ENCODE peak calls at places on chromosome 12, in six cellular contexts. One of them, this sample, is unnamed.

GRCh38 chr12:6613015-6613775 is 6.0 kb upstream of the CHD4 start:
- DNase-seq in cardiac muscle cell: peak
- DNase-seq in SW480: peak
- DNase-seq in left colon: peak
- DNase-seq in sciatic nerve: peak
- DNase-seq in stimulated activated CD4-positive, alpha-beta T cell treated with anti-CD3 and anti-CD28 coated beads, Interleukin-15, amount 100 ng/mL, for 1 hour: no peak
- DNase-seq in this sample: no peak

GRCh38 chr12:49957570-49957967 is 4.1 kb upstream of the AQP5 start:
- DNase-seq in sciatic nerve: no peak
- DNase-seq in left colon: no peak
- DNase-seq in SW480: no peak
- DNase-seq in stimulated activated CD4-positive, alpha-beta T cell treated with anti-CD3 and anti-CD28 coated beads, Interleukin-15, amount 100 ng/mL, for 1 hour: no peak
- DNase-seq in cardiac muscle cell: no peak
- DNase-seq in this sample: no peak

GRCh38 chr12:59911516-59911915 is 315.7 kb downstream of the SLC16A7 start:
- DNase-seq in left colon: no peak
- DNase-seq in cardiac muscle cell: no peak
- DNase-seq in SW480: no peak
- DNase-seq in sciatic nerve: no peak
- DNase-seq in stimulated activated CD4-positive, alpha-beta T cell treated with anti-CD3 and anti-CD28 coated beads, Interleukin-15, amount 100 ng/mL, for 1 hour: no peak
- DNase-seq in this sample: no peak

GRCh38 chr12:95417372-95417771 is 56.6 kb upstream of the METAP2 start:
- DNase-seq in cardiac muscle cell: no peak
- DNase-seq in left colon: no peak
- DNase-seq in stimulated activated CD4-positive, alpha-beta T cell treated with anti-CD3 and anti-CD28 coated beads, Interleukin-15, amount 100 ng/mL, for 1 hour: no peak
- DNase-seq in sciatic nerve: no peak
- DNase-seq in SW480: no peak
- DNase-seq in this sample: no peak

GRCh38 chr12:31498424-31498823 is 92.5 kb downstream of the DENND5B start:
- DNase-seq in stimulated activated CD4-positive, alpha-beta T cell treated with anti-CD3 and anti-CD28 coated beads, Interleukin-15, amount 100 ng/mL, for 1 hour: no peak
- DNase-seq in cardiac muscle cell: no peak
- DNase-seq in left colon: no peak
- DNase-seq in sciatic nerve: no peak
- DNase-seq in SW480: no peak
- DNase-seq in this sample: no peak

GRCh38 chr12:63915105-63915830 is 70.8 kb downstream of the SRGAP1 start:
- DNase-seq in SW480: no peak
- DNase-seq in stimulated activated CD4-positive, alpha-beta T cell treated with anti-CD3 and anti-CD28 coated beads, Interleukin-15, amount 100 ng/mL, for 1 hour: no peak
- DNase-seq in cardiac muscle cell: no peak
- DNase-seq in sciatic nerve: no peak
- DNase-seq in left colon: no peak
- DNase-seq in this sample: no peak

GRCh38 chr12:59320112-59320511 is 275.7 kb upstream of the SLC16A7 start:
- DNase-seq in SW480: no peak
- DNase-seq in sciatic nerve: no peak
- DNase-seq in left colon: no peak
- DNase-seq in stimulated activated CD4-positive, alpha-beta T cell treated with anti-CD3 and anti-CD28 coated beads, Interleukin-15, amount 100 ng/mL, for 1 hour: no peak
- DNase-seq in cardiac muscle cell: no peak
- DNase-seq in this sample: no peak

GRCh38 chr12:73221836-73222235 is 949.7 kb downstream of the TRHDE start:
- DNase-seq in sciatic nerve: no peak
- DNase-seq in SW480: no peak
- DNase-seq in left colon: no peak
- DNase-seq in stimulated activated CD4-positive, alpha-beta T cell treated with anti-CD3 and anti-CD28 coated beads, Interleukin-15, amount 100 ng/mL, for 1 hour: no peak
- DNase-seq in cardiac muscle cell: no peak
- DNase-seq in this sample: no peak

GRCh38 chr12:67391034-67391433 is 121.9 kb downstream of the CAND1 start:
- DNase-seq in SW480: no peak
- DNase-seq in left colon: no peak
- DNase-seq in cardiac muscle cell: no peak
- DNase-seq in stimulated activated CD4-positive, alpha-beta T cell treated with anti-CD3 and anti-CD28 coated beads, Interleukin-15, amount 100 ng/mL, for 1 hour: no peak
- DNase-seq in sciatic nerve: no peak
- DNase-seq in this sample: no peak

GRCh38 chr12:14238224-14238792 is 127.2 kb upstream of the ATF7IP start:
- DNase-seq in sciatic nerve: no peak
- DNase-seq in left colon: no peak
- DNase-seq in stimulated activated CD4-positive, alpha-beta T cell treated with anti-CD3 and anti-CD28 coated beads, Interleukin-15, amount 100 ng/mL, for 1 hour: no peak
- DNase-seq in SW480: peak
- DNase-seq in cardiac muscle cell: peak
- DNase-seq in this sample: no peak

GRCh38 chr12:45989277-45989856 is 1.0 kb downstream of the SCAF11 start:
- DNase-seq in stimulated activated CD4-positive, alpha-beta T cell treated with anti-CD3 and anti-CD28 coated beads, Interleukin-15, amount 100 ng/mL, for 1 hour: no peak
- DNase-seq in left colon: no peak
- DNase-seq in sciatic nerve: no peak
- DNase-seq in cardiac muscle cell: peak
- DNase-seq in SW480: peak
- DNase-seq in this sample: no peak

GRCh38 chr12:28222959-28223662 is 32.9 kb downstream of the CCDC91 start:
- DNase-seq in left colon: no peak
- DNase-seq in stimulated activated CD4-positive, alpha-beta T cell treated with anti-CD3 and anti-CD28 coated beads, Interleukin-15, amount 100 ng/mL, for 1 hour: no peak
- DNase-seq in sciatic nerve: no peak
- DNase-seq in SW480: no peak
- DNase-seq in cardiac muscle cell: no peak
- DNase-seq in this sample: no peak

GRCh38 chr12:2776129-2776806 is 18.5 kb upstream of the FKBP4 start:
- DNase-seq in cardiac muscle cell: no peak
- DNase-seq in left colon: no peak
- DNase-seq in sciatic nerve: no peak
- DNase-seq in stimulated activated CD4-positive, alpha-beta T cell treated with anti-CD3 and anti-CD28 coated beads, Interleukin-15, amount 100 ng/mL, for 1 hour: no peak
- DNase-seq in SW480: no peak
- DNase-seq in this sample: no peak

GRCh38 chr12:25655702-25656101 is 102.6 kb upstream of the LMNTD1 start:
- DNase-seq in stimulated activated CD4-positive, alpha-beta T cell treated with anti-CD3 and anti-CD28 coated beads, Interleukin-15, amount 100 ng/mL, for 1 hour: no peak
- DNase-seq in SW480: no peak
- DNase-seq in cardiac muscle cell: no peak
- DNase-seq in left colon: no peak
- DNase-seq in sciatic nerve: no peak
- DNase-seq in this sample: no peak

GRCh38 chr12:42804928-42805327 is 215.4 kb upstream of the PRICKLE1 start:
- DNase-seq in SW480: no peak
- DNase-seq in sciatic nerve: no peak
- DNase-seq in left colon: no peak
- DNase-seq in cardiac muscle cell: no peak
- DNase-seq in stimulated activated CD4-positive, alpha-beta T cell treated with anti-CD3 and anti-CD28 coated beads, Interleukin-15, amount 100 ng/mL, for 1 hour: no peak
- DNase-seq in this sample: no peak

GRCh38 chr12:14741153-14741552 is 44.8 kb upstream of the GUCY2C start:
- DNase-seq in left colon: no peak
- DNase-seq in stimulated activated CD4-positive, alpha-beta T cell treated with anti-CD3 and anti-CD28 coated beads, Interleukin-15, amount 100 ng/mL, for 1 hour: no peak
- DNase-seq in sciatic nerve: no peak
- DNase-seq in SW480: no peak
- DNase-seq in cardiac muscle cell: no peak
- DNase-seq in this sample: no peak

GRCh38 chr12:63150255-63151060 is 543 bp downstream of the AVPR1A start:
- DNase-seq in cardiac muscle cell: peak
- DNase-seq in left colon: no peak
- DNase-seq in stimulated activated CD4-positive, alpha-beta T cell treated with anti-CD3 and anti-CD28 coated beads, Interleukin-15, amount 100 ng/mL, for 1 hour: no peak
- DNase-seq in SW480: no peak
- DNase-seq in sciatic nerve: no peak
- DNase-seq in this sample: peak

GRCh38 chr12:97940629-97941028 is 478.0 kb downstream of the RMST start:
- DNase-seq in cardiac muscle cell: no peak
- DNase-seq in left colon: no peak
- DNase-seq in sciatic nerve: no peak
- DNase-seq in stimulated activated CD4-positive, alpha-beta T cell treated with anti-CD3 and anti-CD28 coated beads, Interleukin-15, amount 100 ng/mL, for 1 hour: no peak
- DNase-seq in SW480: no peak
- DNase-seq in this sample: no peak

GRCh38 chr12:114165921-114166320 is 199.8 kb upstream of the RBM19 start:
- DNase-seq in left colon: no peak
- DNase-seq in stimulated activated CD4-positive, alpha-beta T cell treated with anti-CD3 and anti-CD28 coated beads, Interleukin-15, amount 100 ng/mL, for 1 hour: no peak
- DNase-seq in cardiac muscle cell: no peak
- DNase-seq in SW480: no peak
- DNase-seq in sciatic nerve: no peak
- DNase-seq in this sample: no peak

GRCh38 chr12:32115404-32116104 is 8.9 kb downstream of the BICD1 start:
- DNase-seq in left colon: peak
- DNase-seq in cardiac muscle cell: no peak
- DNase-seq in SW480: peak
- DNase-seq in stimulated activated CD4-positive, alpha-beta T cell treated with anti-CD3 and anti-CD28 coated beads, Interleukin-15, amount 100 ng/mL, for 1 hour: no peak
- DNase-seq in sciatic nerve: peak
- DNase-seq in this sample: no peak

GRCh38 chr12:106030210-106031175 is 108.3 kb downstream of the NUAK1 start:
- DNase-seq in sciatic nerve: no peak
- DNase-seq in left colon: no peak
- DNase-seq in stimulated activated CD4-positive, alpha-beta T cell treated with anti-CD3 and anti-CD28 coated beads, Interleukin-15, amount 100 ng/mL, for 1 hour: no peak
- DNase-seq in SW480: peak
- DNase-seq in cardiac muscle cell: no peak
- DNase-seq in this sample: no peak

GRCh38 chr12:56723889-56724659 is 1.0 kb downstream of the NACA start:
- DNase-seq in cardiac muscle cell: peak
- DNase-seq in SW480: no peak
- DNase-seq in sciatic nerve: no peak
- DNase-seq in left colon: peak
- DNase-seq in stimulated activated CD4-positive, alpha-beta T cell treated with anti-CD3 and anti-CD28 coated beads, Interleukin-15, amount 100 ng/mL, for 1 hour: no peak
- DNase-seq in this sample: no peak

GRCh38 chr12:32025906-32026305 is 66.7 kb downstream of the RESF1 start:
- DNase-seq in left colon: no peak
- DNase-seq in sciatic nerve: no peak
- DNase-seq in cardiac muscle cell: no peak
- DNase-seq in stimulated activated CD4-positive, alpha-beta T cell treated with anti-CD3 and anti-CD28 coated beads, Interleukin-15, amount 100 ng/mL, for 1 hour: peak
- DNase-seq in SW480: no peak
- DNase-seq in this sample: no peak

GRCh38 chr12:110080410-110080809 is 32.1 kb upstream of the C12orf76 start:
- DNase-seq in cardiac muscle cell: no peak
- DNase-seq in SW480: no peak
- DNase-seq in stimulated activated CD4-positive, alpha-beta T cell treated with anti-CD3 and anti-CD28 coated beads, Interleukin-15, amount 100 ng/mL, for 1 hour: no peak
- DNase-seq in left colon: no peak
- DNase-seq in sciatic nerve: no peak
- DNase-seq in this sample: no peak

GRCh38 chr12:131217024-131217586 is 263.4 kb downstream of the ADGRD1 start:
- DNase-seq in left colon: no peak
- DNase-seq in stimulated activated CD4-positive, alpha-beta T cell treated with anti-CD3 and anti-CD28 coated beads, Interleukin-15, amount 100 ng/mL, for 1 hour: no peak
- DNase-seq in SW480: no peak
- DNase-seq in cardiac muscle cell: peak
- DNase-seq in sciatic nerve: peak
- DNase-seq in this sample: no peak

GRCh38 chr12:103821773-103822172 is 19.3 kb downstream of the NT5DC3 start:
- DNase-seq in cardiac muscle cell: no peak
- DNase-seq in SW480: no peak
- DNase-seq in sciatic nerve: no peak
- DNase-seq in stimulated activated CD4-positive, alpha-beta T cell treated with anti-CD3 and anti-CD28 coated beads, Interleukin-15, amount 100 ng/mL, for 1 hour: no peak
- DNase-seq in left colon: no peak
- DNase-seq in this sample: no peak

GRCh38 chr12:2288875-2289274 is 236.1 kb downstream of the CACNA1C start:
- DNase-seq in left colon: no peak
- DNase-seq in sciatic nerve: no peak
- DNase-seq in SW480: no peak
- DNase-seq in cardiac muscle cell: no peak
- DNase-seq in stimulated activated CD4-positive, alpha-beta T cell treated with anti-CD3 and anti-CD28 coated beads, Interleukin-15, amount 100 ng/mL, for 1 hour: no peak
- DNase-seq in this sample: no peak

GRCh38 chr12:50598321-50598862 is 93.6 kb downstream of the DIP2B start:
- DNase-seq in stimulated activated CD4-positive, alpha-beta T cell treated with anti-CD3 and anti-CD28 coated beads, Interleukin-15, amount 100 ng/mL, for 1 hour: no peak
- DNase-seq in left colon: no peak
- DNase-seq in SW480: no peak
- DNase-seq in sciatic nerve: no peak
- DNase-seq in cardiac muscle cell: no peak
- DNase-seq in this sample: no peak

GRCh38 chr12:13164271-13164670 is 32.3 kb upstream of the EMP1 start:
- DNase-seq in left colon: no peak
- DNase-seq in sciatic nerve: no peak
- DNase-seq in stimulated activated CD4-positive, alpha-beta T cell treated with anti-CD3 and anti-CD28 coated beads, Interleukin-15, amount 100 ng/mL, for 1 hour: no peak
- DNase-seq in cardiac muscle cell: no peak
- DNase-seq in SW480: no peak
- DNase-seq in this sample: no peak

GRCh38 chr12:84912191-84913142 is at the start of gene SLC6A15:
- DNase-seq in stimulated activated CD4-positive, alpha-beta T cell treated with anti-CD3 and anti-CD28 coated beads, Interleukin-15, amount 100 ng/mL, for 1 hour: no peak
- DNase-seq in left colon: no peak
- DNase-seq in sciatic nerve: peak
- DNase-seq in SW480: no peak
- DNase-seq in cardiac muscle cell: peak
- DNase-seq in this sample: peak

GRCh38 chr12:88723219-88723618 is 142.9 kb upstream of the KITLG start:
- DNase-seq in SW480: no peak
- DNase-seq in sciatic nerve: no peak
- DNase-seq in stimulated activated CD4-positive, alpha-beta T cell treated with anti-CD3 and anti-CD28 coated beads, Interleukin-15, amount 100 ng/mL, for 1 hour: no peak
- DNase-seq in left colon: no peak
- DNase-seq in cardiac muscle cell: no peak
- DNase-seq in this sample: no peak

GRCh38 chr12:2311001-2311778 is 258.4 kb downstream of the CACNA1C start:
- DNase-seq in SW480: no peak
- DNase-seq in left colon: no peak
- DNase-seq in sciatic nerve: no peak
- DNase-seq in cardiac muscle cell: no peak
- DNase-seq in stimulated activated CD4-positive, alpha-beta T cell treated with anti-CD3 and anti-CD28 coated beads, Interleukin-15, amount 100 ng/mL, for 1 hour: no peak
- DNase-seq in this sample: no peak

GRCh38 chr12:106871477-106871876 is 84.2 kb upstream of the TMEM263 start:
- DNase-seq in SW480: no peak
- DNase-seq in cardiac muscle cell: no peak
- DNase-seq in left colon: no peak
- DNase-seq in stimulated activated CD4-positive, alpha-beta T cell treated with anti-CD3 and anti-CD28 coated beads, Interleukin-15, amount 100 ng/mL, for 1 hour: no peak
- DNase-seq in sciatic nerve: no peak
- DNase-seq in this sample: no peak

GRCh38 chr12:15423629-15424028 is 101.3 kb downstream of the PTPRO start:
- DNase-seq in left colon: no peak
- DNase-seq in SW480: peak
- DNase-seq in cardiac muscle cell: no peak
- DNase-seq in sciatic nerve: no peak
- DNase-seq in stimulated activated CD4-positive, alpha-beta T cell treated with anti-CD3 and anti-CD28 coated beads, Interleukin-15, amount 100 ng/mL, for 1 hour: no peak
- DNase-seq in this sample: no peak

GRCh38 chr12:27689558-27690180 is 6.6 kb upstream of the REP15 start:
- DNase-seq in cardiac muscle cell: no peak
- DNase-seq in stimulated activated CD4-positive, alpha-beta T cell treated with anti-CD3 and anti-CD28 coated beads, Interleukin-15, amount 100 ng/mL, for 1 hour: no peak
- DNase-seq in left colon: no peak
- DNase-seq in sciatic nerve: no peak
- DNase-seq in SW480: no peak
- DNase-seq in this sample: no peak

GRCh38 chr12:121796855-121797751 is 3.6 kb upstream of the RHOF start:
- DNase-seq in left colon: peak
- DNase-seq in SW480: peak
- DNase-seq in sciatic nerve: peak
- DNase-seq in cardiac muscle cell: peak
- DNase-seq in stimulated activated CD4-positive, alpha-beta T cell treated with anti-CD3 and anti-CD28 coated beads, Interleukin-15, amount 100 ng/mL, for 1 hour: no peak
- DNase-seq in this sample: peak

GRCh38 chr12:9363145-9363544 is 154.9 kb upstream of the PZP start:
- DNase-seq in sciatic nerve: no peak
- DNase-seq in cardiac muscle cell: no peak
- DNase-seq in SW480: no peak
- DNase-seq in left colon: no peak
- DNase-seq in stimulated activated CD4-positive, alpha-beta T cell treated with anti-CD3 and anti-CD28 coated beads, Interleukin-15, amount 100 ng/mL, for 1 hour: no peak
- DNase-seq in this sample: no peak

GRCh38 chr12:110198386-110198785 is 74.2 kb downstream of the IFT81 start:
- DNase-seq in sciatic nerve: no peak
- DNase-seq in SW480: no peak
- DNase-seq in left colon: no peak
- DNase-seq in cardiac muscle cell: no peak
- DNase-seq in stimulated activated CD4-positive, alpha-beta T cell treated with anti-CD3 and anti-CD28 coated beads, Interleukin-15, amount 100 ng/mL, for 1 hour: no peak
- DNase-seq in this sample: no peak

GRCh38 chr12:58588771-58589170 is 331.5 kb downstream of the LRIG3 start:
- DNase-seq in SW480: no peak
- DNase-seq in cardiac muscle cell: no peak
- DNase-seq in left colon: no peak
- DNase-seq in sciatic nerve: no peak
- DNase-seq in stimulated activated CD4-positive, alpha-beta T cell treated with anti-CD3 and anti-CD28 coated beads, Interleukin-15, amount 100 ng/mL, for 1 hour: no peak
- DNase-seq in this sample: no peak